ENCODE peak calls at places on chromosomes 3 and 15, in eight cellular contexts. One of them, this sample, is unnamed.

GRCh38 chr15:92178908-92179307 is 214.8 kb upstream of the ST8SIA2 start:
- DNase-seq in cardiac muscle cell: no peak
- DNase-seq in fibroblast of lung: no peak
- DNase-seq in endothelial cell: no peak
- DNase-seq in GM12865: no peak
- DNase-seq in GM06990: no peak
- DNase-seq in heart left ventricle: no peak
- DNase-seq in cardiac fibroblast: no peak
- DNase-seq in this sample: no peak

GRCh38 chr3:18988619-18989229 is 159.6 kb upstream of the KCNH8 start:
- DNase-seq in cardiac muscle cell: peak; percentile 28
- DNase-seq in fibroblast of lung: no peak
- DNase-seq in endothelial cell: peak; percentile 9
- DNase-seq in GM12865: peak; percentile 12
- DNase-seq in GM06990: no peak
- DNase-seq in heart left ventricle: no peak
- DNase-seq in cardiac fibroblast: peak; percentile 18
- DNase-seq in this sample: no peak

GRCh38 chr3:14256561-14257342 is 78.1 kb downstream of the LSM3 start:
- DNase-seq in cardiac muscle cell: no peak
- DNase-seq in fibroblast of lung: no peak
- DNase-seq in endothelial cell: no peak
- DNase-seq in GM12865: no peak
- DNase-seq in GM06990: no peak
- DNase-seq in heart left ventricle: no peak
- DNase-seq in cardiac fibroblast: no peak
- DNase-seq in this sample: no peak

GRCh38 chr15:27681038-27681437 is 418.1 kb downstream of the OCA2 start:
- DNase-seq in cardiac muscle cell: no peak
- DNase-seq in fibroblast of lung: no peak
- DNase-seq in endothelial cell: no peak
- DNase-seq in GM12865: no peak
- DNase-seq in GM06990: no peak
- DNase-seq in heart left ventricle: no peak
- DNase-seq in cardiac fibroblast: no peak
- DNase-seq in this sample: no peak

GRCh38 chr3:45599984-45600650 is 5.6 kb downstream of the LIMD1 start:
- DNase-seq in cardiac muscle cell: no peak
- DNase-seq in fibroblast of lung: no peak
- DNase-seq in endothelial cell: no peak
- DNase-seq in GM12865: no peak
- DNase-seq in GM06990: no peak
- DNase-seq in heart left ventricle: no peak
- DNase-seq in cardiac fibroblast: no peak
- DNase-seq in this sample: no peak

GRCh38 chr15:34342737-34343575 is at the start of the genes NOP10 and NUTM1:
- DNase-seq in cardiac muscle cell: peak; percentile 95
- DNase-seq in fibroblast of lung: peak; percentile 95
- DNase-seq in endothelial cell: peak; percentile 95
- DNase-seq in GM12865: peak; percentile 96
- DNase-seq in GM06990: peak; percentile 87
- DNase-seq in heart left ventricle: peak; percentile 91
- DNase-seq in cardiac fibroblast: peak; percentile 94
- DNase-seq in this sample: peak; percentile 94

GRCh38 chr3:126134219-126134975 is 46.0 kb downstream of the ALDH1L1 start:
- DNase-seq in cardiac muscle cell: peak; percentile 68
- DNase-seq in fibroblast of lung: peak; percentile 51
- DNase-seq in endothelial cell: peak; percentile 77
- DNase-seq in GM12865: peak; percentile 45
- DNase-seq in GM06990: peak; percentile 27
- DNase-seq in heart left ventricle: peak; percentile 57
- DNase-seq in cardiac fibroblast: peak; percentile 59
- DNase-seq in this sample: peak; percentile 72

GRCh38 chr3:115113367-115113766 is 33.7 kb downstream of the ZBTB20 start:
- DNase-seq in cardiac muscle cell: peak; percentile 80
- DNase-seq in fibroblast of lung: peak; percentile 62
- DNase-seq in endothelial cell: no peak
- DNase-seq in GM12865: no peak
- DNase-seq in GM06990: no peak
- DNase-seq in heart left ventricle: no peak
- DNase-seq in cardiac fibroblast: peak; percentile 58
- DNase-seq in this sample: no peak

GRCh38 chr3:119469378-119470189 is 821 bp downstream of the POGLUT1 start:
- DNase-seq in cardiac muscle cell: peak; percentile 60
- DNase-seq in fibroblast of lung: peak; percentile 34
- DNase-seq in endothelial cell: no peak
- DNase-seq in GM12865: peak; percentile 37
- DNase-seq in GM06990: no peak
- DNase-seq in heart left ventricle: no peak
- DNase-seq in cardiac fibroblast: peak; percentile 38
- DNase-seq in this sample: peak; percentile 51

GRCh38 chr3:44795197-44795596 is 33.6 kb downstream of the KIF15 start:
- DNase-seq in cardiac muscle cell: no peak
- DNase-seq in fibroblast of lung: no peak
- DNase-seq in endothelial cell: no peak
- DNase-seq in GM12865: no peak
- DNase-seq in GM06990: no peak
- DNase-seq in heart left ventricle: no peak
- DNase-seq in cardiac fibroblast: no peak
- DNase-seq in this sample: no peak

GRCh38 chr3:99781761-99782160 is 35.9 kb upstream of the CMSS1 start:
- DNase-seq in cardiac muscle cell: peak; percentile 26
- DNase-seq in fibroblast of lung: no peak
- DNase-seq in endothelial cell: no peak
- DNase-seq in GM12865: no peak
- DNase-seq in GM06990: no peak
- DNase-seq in heart left ventricle: no peak
- DNase-seq in cardiac fibroblast: peak; percentile 59
- DNase-seq in this sample: no peak

GRCh38 chr15:41401904-41402267 is 410 bp downstream of the NDUFAF1 start:
- DNase-seq in cardiac muscle cell: no peak
- DNase-seq in fibroblast of lung: no peak
- DNase-seq in endothelial cell: no peak
- DNase-seq in GM12865: no peak
- DNase-seq in GM06990: no peak
- DNase-seq in heart left ventricle: no peak
- DNase-seq in cardiac fibroblast: no peak
- DNase-seq in this sample: no peak

GRCh38 chr3:128281461-128282367 is 128.4 kb downstream of the EEFSEC start:
- DNase-seq in cardiac muscle cell: peak; percentile 26
- DNase-seq in fibroblast of lung: no peak
- DNase-seq in endothelial cell: no peak
- DNase-seq in GM12865: no peak
- DNase-seq in GM06990: no peak
- DNase-seq in heart left ventricle: no peak
- DNase-seq in cardiac fibroblast: no peak
- DNase-seq in this sample: no peak

GRCh38 chr3:195207056-195207455 is 63.9 kb downstream of the XXYLT1 start:
- DNase-seq in cardiac muscle cell: no peak
- DNase-seq in fibroblast of lung: no peak
- DNase-seq in endothelial cell: no peak
- DNase-seq in GM12865: no peak
- DNase-seq in GM06990: no peak
- DNase-seq in heart left ventricle: no peak
- DNase-seq in cardiac fibroblast: no peak
- DNase-seq in this sample: no peak

GRCh38 chr3:15726043-15726442 is 71.7 kb downstream of the ANKRD28 start:
- DNase-seq in cardiac muscle cell: no peak
- DNase-seq in fibroblast of lung: peak; percentile 27
- DNase-seq in endothelial cell: no peak
- DNase-seq in GM12865: peak; percentile 77
- DNase-seq in GM06990: no peak
- DNase-seq in heart left ventricle: no peak
- DNase-seq in cardiac fibroblast: peak; percentile 30
- DNase-seq in this sample: no peak

GRCh38 chr3:139934557-139935070 is 371 bp upstream of the CLSTN2 start:
- DNase-seq in cardiac muscle cell: peak; percentile 18
- DNase-seq in fibroblast of lung: peak; percentile 15
- DNase-seq in endothelial cell: peak; percentile 73
- DNase-seq in GM12865: peak; percentile 19
- DNase-seq in GM06990: peak; percentile 9
- DNase-seq in heart left ventricle: peak; percentile 59
- DNase-seq in cardiac fibroblast: peak; percentile 10
- DNase-seq in this sample: peak; percentile 24

GRCh38 chr3:80087769-80088168 is 320.0 kb upstream of the ROBO1 start:
- DNase-seq in cardiac muscle cell: peak; percentile 61
- DNase-seq in fibroblast of lung: peak; percentile 55
- DNase-seq in endothelial cell: no peak
- DNase-seq in GM12865: no peak
- DNase-seq in GM06990: no peak
- DNase-seq in heart left ventricle: no peak
- DNase-seq in cardiac fibroblast: peak; percentile 51
- DNase-seq in this sample: no peak

GRCh38 chr15:64092864-64093626 is 593 bp downstream of the CIAO2A start:
- DNase-seq in cardiac muscle cell: peak; percentile 61
- DNase-seq in fibroblast of lung: peak; percentile 61
- DNase-seq in endothelial cell: peak; percentile 41
- DNase-seq in GM12865: peak; percentile 86
- DNase-seq in GM06990: no peak
- DNase-seq in heart left ventricle: peak; percentile 51
- DNase-seq in cardiac fibroblast: peak; percentile 58
- DNase-seq in this sample: peak; percentile 73
- TF ChIP-seq CTCF in cardiac muscle cell: no peak
- TF ChIP-seq CTCF in fibroblast of lung: no peak
- TF ChIP-seq CTCF in endothelial cell: no peak
- TF ChIP-seq CTCF in GM12865: peak; percentile 18
- TF ChIP-seq CTCF in GM06990: peak; percentile 31
- TF ChIP-seq CTCF in heart left ventricle: no peak
- TF ChIP-seq CTCF in cardiac fibroblast: peak; percentile 16
- TF ChIP-seq CTCF in this sample: peak; percentile 6

DNA sequence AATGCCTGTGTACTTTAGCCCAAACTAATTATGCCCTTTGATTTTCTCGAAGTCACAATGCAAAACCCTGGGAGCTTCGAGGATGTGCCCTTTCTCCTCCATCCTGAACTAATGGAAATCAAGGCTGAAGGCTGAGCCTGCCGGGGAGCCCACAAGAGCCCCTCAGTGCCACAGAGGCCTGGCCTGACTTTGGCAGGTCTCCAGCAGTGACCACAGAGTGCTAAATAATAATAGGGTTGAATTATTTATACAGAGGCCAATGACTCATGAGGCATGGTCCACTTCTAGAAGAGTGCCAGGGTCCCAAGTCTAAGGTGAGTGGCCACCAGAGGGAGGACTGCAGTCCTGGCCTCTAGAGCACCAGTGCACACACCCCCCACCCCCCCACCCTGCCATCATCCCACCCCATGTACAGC is 19.1 kb upstream of the GLCE start:
- DNase-seq in cardiac muscle cell: no peak
- DNase-seq in fibroblast of lung: peak; percentile 29
- DNase-seq in endothelial cell: no peak
- DNase-seq in GM12865: no peak
- DNase-seq in GM06990: no peak
- DNase-seq in heart left ventricle: no peak
- DNase-seq in cardiac fibroblast: no peak
- DNase-seq in this sample: no peak
- TF ChIP-seq CTCF in cardiac muscle cell: no peak
- TF ChIP-seq CTCF in fibroblast of lung: no peak
- TF ChIP-seq CTCF in endothelial cell: no peak
- TF ChIP-seq CTCF in GM12865: no peak
- TF ChIP-seq CTCF in GM06990: no peak
- TF ChIP-seq CTCF in heart left ventricle: no peak
- TF ChIP-seq CTCF in cardiac fibroblast: no peak
- TF ChIP-seq CTCF in this sample: no peak

GRCh38 chr3:171516765-171517164 is 56.6 kb upstream of the TNIK start:
- DNase-seq in cardiac muscle cell: no peak
- DNase-seq in fibroblast of lung: no peak
- DNase-seq in endothelial cell: no peak
- DNase-seq in GM12865: no peak
- DNase-seq in GM06990: no peak
- DNase-seq in heart left ventricle: no peak
- DNase-seq in cardiac fibroblast: no peak
- DNase-seq in this sample: no peak

GRCh38 chr3:171508676-171509075 is 48.5 kb upstream of the TNIK start:
- DNase-seq in cardiac muscle cell: no peak
- DNase-seq in fibroblast of lung: no peak
- DNase-seq in endothelial cell: no peak
- DNase-seq in GM12865: no peak
- DNase-seq in GM06990: no peak
- DNase-seq in heart left ventricle: no peak
- DNase-seq in cardiac fibroblast: no peak
- DNase-seq in this sample: no peak

GRCh38 chr3:171511450-171511849 is 51.2 kb upstream of the TNIK start:
- DNase-seq in cardiac muscle cell: no peak
- DNase-seq in fibroblast of lung: no peak
- DNase-seq in endothelial cell: no peak
- DNase-seq in GM12865: no peak
- DNase-seq in GM06990: no peak
- DNase-seq in heart left ventricle: no peak
- DNase-seq in cardiac fibroblast: no peak
- DNase-seq in this sample: no peak

DNA sequence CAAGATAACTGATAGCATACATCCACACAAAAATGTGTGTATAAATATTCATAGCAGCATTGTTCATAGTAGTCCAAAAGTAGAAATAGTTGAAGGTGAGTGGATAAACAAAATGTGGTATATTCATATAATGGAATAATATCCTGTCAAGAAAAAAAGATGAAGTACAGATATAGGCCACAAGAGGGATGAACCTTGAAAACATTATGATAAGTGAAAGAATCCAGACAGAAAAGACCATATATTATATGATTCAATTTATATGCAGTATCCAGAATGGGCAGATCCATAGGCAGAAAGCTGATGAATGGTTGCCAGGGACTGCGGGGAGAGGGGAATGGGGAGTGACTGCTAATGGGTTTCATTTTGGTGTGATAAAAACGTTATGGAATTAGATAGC is 54.3 kb upstream of the TNIK start:
- DNase-seq in cardiac muscle cell: no peak
- DNase-seq in fibroblast of lung: no peak
- DNase-seq in endothelial cell: no peak
- DNase-seq in GM12865: no peak
- DNase-seq in GM06990: no peak
- DNase-seq in heart left ventricle: no peak
- DNase-seq in cardiac fibroblast: peak; percentile 17
- DNase-seq in this sample: no peak
- TF ChIP-seq CTCF in cardiac muscle cell: peak; percentile 18
- TF ChIP-seq CTCF in fibroblast of lung: no peak
- TF ChIP-seq CTCF in endothelial cell: peak; percentile 72
- TF ChIP-seq CTCF in GM12865: no peak
- TF ChIP-seq CTCF in GM06990: no peak
- TF ChIP-seq CTCF in heart left ventricle: no peak
- TF ChIP-seq CTCF in cardiac fibroblast: peak; percentile 10
- TF ChIP-seq CTCF in this sample: peak; percentile 32

DNA sequence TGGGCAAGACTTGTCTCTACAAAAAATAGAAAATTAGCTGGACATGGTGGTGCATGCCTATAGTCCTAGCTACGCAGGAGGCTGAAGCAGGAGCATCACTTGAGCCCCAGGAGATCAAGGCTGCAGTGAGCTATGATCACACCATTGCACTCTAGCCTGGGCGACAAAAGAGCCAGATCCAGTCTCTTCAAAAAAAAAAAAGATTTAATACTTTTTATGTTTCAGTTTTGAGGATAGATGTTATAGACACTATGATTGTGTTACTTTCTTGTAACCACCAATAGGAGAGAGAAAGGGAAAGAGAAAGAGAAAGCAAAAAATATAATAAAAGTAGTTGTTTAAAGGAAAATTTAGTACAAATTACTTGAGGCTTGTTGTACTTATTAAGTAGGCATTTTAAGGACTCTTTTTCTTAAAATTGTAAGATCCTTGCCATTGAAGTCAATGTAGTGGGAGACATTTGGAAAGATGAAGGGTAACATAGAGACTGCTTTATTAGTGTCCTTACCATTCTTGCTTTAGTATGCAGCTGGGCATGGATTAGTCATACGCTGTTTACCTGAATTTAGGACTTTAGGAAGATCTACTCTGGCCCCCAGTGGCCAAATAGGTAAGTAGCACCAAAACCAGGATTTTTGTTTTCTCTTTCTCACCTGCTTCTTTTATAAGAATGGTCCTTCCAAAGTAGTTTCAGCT is 35.1 kb upstream of the ZDHHC23 start:
- DNase-seq in cardiac muscle cell: peak; percentile 76
- DNase-seq in fibroblast of lung: peak; percentile 71
- DNase-seq in endothelial cell: peak; percentile 10
- DNase-seq in GM12865: peak; percentile 78
- DNase-seq in GM06990: peak; percentile 19
- DNase-seq in heart left ventricle: no peak
- DNase-seq in cardiac fibroblast: peak; percentile 83
- DNase-seq in this sample: peak; percentile 58
- TF ChIP-seq CTCF in cardiac muscle cell: peak; percentile 59
- TF ChIP-seq CTCF in fibroblast of lung: peak; percentile 60
- TF ChIP-seq CTCF in endothelial cell: peak; percentile 70
- TF ChIP-seq CTCF in GM12865: peak; percentile 77
- TF ChIP-seq CTCF in GM06990: peak; percentile 74
- TF ChIP-seq CTCF in heart left ventricle: peak; percentile 29
- TF ChIP-seq CTCF in cardiac fibroblast: peak; percentile 65
- TF ChIP-seq CTCF in this sample: peak; percentile 70